ENCODE peak calls at places on chromosomes 16 and 17, in ten cellular contexts. I is pancreas, H is psoas muscle, Q is breast epithelium, W is AG04450, F is HepG2, S is thoracic aorta, T is endothelial cell of umbilical vein, J is heart left ventricle, Y is GM23338. K is an unnamed sample.

GRCh38 chr17:81030726-81031570 is 4.0 kb upstream of the BAIAP2 start:
- DNase-seq in F (peak), T (peak), S (no peak), Y (no peak), I (peak), Q (no peak), J (peak), W (no peak), H (peak), K (no peak)

GRCh38 chr16:88857728-88858339 is 907 bp downstream of the TRAPPC2L start:
- DNase-seq in W (peak), J (peak), S (no peak), I (peak), H (peak), T (peak), F (peak), Y (peak), Q (peak), K (peak)

GRCh38 chr16:84449156-84450140 is 55.0 kb downstream of the MEAK7 start:
- DNase-seq in F (no peak), H (no peak), J (no peak), W (no peak), Y (no peak), S (no peak), T (no peak), I (no peak), Q (peak), K (no peak)

GRCh38 chr16:27801259-27801945 is 251.5 kb downstream of the KATNIP start:
- DNase-seq in J (no peak), S (no peak), W (no peak), T (no peak), I (no peak), F (no peak), Y (no peak), H (no peak), Q (no peak), K (no peak)

GRCh38 chr16:77499373-77500285 is 64.8 kb upstream of the ADAMTS18 start:
- DNase-seq in Q (no peak), I (no peak), W (no peak), F (no peak), H (peak), Y (no peak), T (peak), J (no peak), S (no peak), K (no peak)

GRCh38 chr17:80069886-80070177 is 31.5 kb upstream of the GAA start:
- DNase-seq in T (no peak), F (no peak), Q (no peak), I (no peak), H (peak), S (no peak), W (no peak), Y (no peak), J (no peak), K (no peak)

GRCh38 chr17:48388955-48389764 is 40.9 kb downstream of the SKAP1 start:
- DNase-seq in S (no peak), T (no peak), Y (no peak), W (no peak), I (no peak), J (no peak), H (no peak), Q (no peak), F (no peak), K (no peak)

GRCh38 chr16:10688291-10688690 is 6.4 kb downstream of the TEKT5 start:
- DNase-seq in H (no peak), S (no peak), F (no peak), W (no peak), J (no peak), Y (no peak), I (no peak), T (no peak), Q (no peak), K (no peak)

GRCh38 chr17:81952792-81953228 is 5.8 kb upstream of the MYADML2 start:
- DNase-seq in Q (no peak), W (no peak), H (no peak), I (no peak), Y (no peak), F (no peak), S (no peak), T (no peak), J (no peak), K (no peak)

GRCh38 chr17:45016823-45017222 is 34.6 kb downstream of the DCAKD start:
- DNase-seq in H (no peak), Y (peak), S (no peak), W (no peak), T (no peak), J (no peak), I (no peak), Q (no peak), F (peak), K (no peak)

GRCh38 chr16:86212706-86213426 is 297.5 kb upstream of the FOXF1 start:
- DNase-seq in F (no peak), H (no peak), Y (no peak), J (no peak), Q (peak), S (no peak), I (peak), T (no peak), W (no peak), K (no peak)

GRCh38 chr17:8741366-8741765 is 3.3 kb downstream of the CCDC42 start:
- DNase-seq in I (no peak), W (no peak), F (no peak), Q (no peak), H (no peak), J (no peak), S (no peak), Y (no peak), T (no peak), K (no peak)

GRCh38 chr16:14196011-14196410 is 124.9 kb downstream of the MRTFB start:
- DNase-seq in H (no peak), T (peak), Q (no peak), I (no peak), F (no peak), S (no peak), W (no peak), J (no peak), Y (peak), K (no peak)

GRCh38 chr16:3363793-3364192 is 8.1 kb downstream of the OR2C1 start:
- DNase-seq in S (no peak), T (no peak), I (no peak), Q (no peak), W (no peak), H (no peak), Y (peak), J (no peak), F (peak), K (no peak)
- TF ChIP-seq CTCF in S (no peak), T (no peak), I (no peak), Q (no peak), W (no peak), H (no peak), Y (peak), J (no peak), F (peak), K (no peak)

GRCh38 chr16:67552476-67552875 is 9.8 kb upstream of the CTCF start:
- DNase-seq in I (no peak), Y (no peak), F (no peak), Q (no peak), J (peak), W (no peak), T (no peak), S (no peak), H (no peak), K (no peak)
- H3K4me3 ChIP-seq in I (no peak), Y (no peak), F (no peak), Q (no peak), J (no peak), W (no peak), T (no peak), S (no peak), H (no peak), K (no peak)

DNA sequence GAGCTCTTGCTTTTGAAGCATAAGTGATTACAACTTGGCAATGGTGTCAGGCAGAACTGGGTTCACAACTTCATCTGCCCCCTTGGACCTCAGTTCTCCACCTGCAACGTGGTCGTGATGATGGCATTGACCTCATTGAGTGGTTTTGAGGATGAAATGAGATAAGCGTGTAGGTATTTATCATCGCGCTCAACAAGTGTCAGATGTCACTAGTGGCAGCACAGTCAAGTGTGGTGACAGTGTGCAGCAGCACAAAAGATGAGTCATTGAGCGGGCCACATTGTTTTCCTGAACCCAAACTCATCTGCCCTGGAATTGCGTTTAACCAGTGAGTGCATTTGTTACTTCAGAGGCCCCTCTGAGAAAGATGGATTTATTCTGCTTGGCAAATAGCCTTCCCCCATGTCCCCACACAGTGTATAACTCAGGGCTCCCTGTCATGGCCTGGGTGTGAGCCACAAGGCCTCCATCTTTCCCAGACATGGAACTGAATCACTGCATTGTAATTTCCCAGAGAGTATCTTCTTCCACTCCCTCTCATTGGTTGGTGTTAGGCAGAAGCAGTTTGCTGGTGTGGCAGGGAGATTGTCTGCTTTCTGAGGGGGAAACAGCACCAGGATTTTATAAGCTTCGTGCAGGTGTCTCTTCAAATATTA is 20.9 kb downstream of the IRX3 start:
- DNase-seq in T (no peak), Y (no peak), F (peak), H (no peak), W (no peak), J (peak), Q (no peak), S (no peak), I (no peak), K (no peak)
- H3K27ac ChIP-seq in T (no peak), Y (no peak), F (peak), H (no peak), W (no peak), J (peak), Q (no peak), S (no peak), I (no peak), K (no peak)

DNA sequence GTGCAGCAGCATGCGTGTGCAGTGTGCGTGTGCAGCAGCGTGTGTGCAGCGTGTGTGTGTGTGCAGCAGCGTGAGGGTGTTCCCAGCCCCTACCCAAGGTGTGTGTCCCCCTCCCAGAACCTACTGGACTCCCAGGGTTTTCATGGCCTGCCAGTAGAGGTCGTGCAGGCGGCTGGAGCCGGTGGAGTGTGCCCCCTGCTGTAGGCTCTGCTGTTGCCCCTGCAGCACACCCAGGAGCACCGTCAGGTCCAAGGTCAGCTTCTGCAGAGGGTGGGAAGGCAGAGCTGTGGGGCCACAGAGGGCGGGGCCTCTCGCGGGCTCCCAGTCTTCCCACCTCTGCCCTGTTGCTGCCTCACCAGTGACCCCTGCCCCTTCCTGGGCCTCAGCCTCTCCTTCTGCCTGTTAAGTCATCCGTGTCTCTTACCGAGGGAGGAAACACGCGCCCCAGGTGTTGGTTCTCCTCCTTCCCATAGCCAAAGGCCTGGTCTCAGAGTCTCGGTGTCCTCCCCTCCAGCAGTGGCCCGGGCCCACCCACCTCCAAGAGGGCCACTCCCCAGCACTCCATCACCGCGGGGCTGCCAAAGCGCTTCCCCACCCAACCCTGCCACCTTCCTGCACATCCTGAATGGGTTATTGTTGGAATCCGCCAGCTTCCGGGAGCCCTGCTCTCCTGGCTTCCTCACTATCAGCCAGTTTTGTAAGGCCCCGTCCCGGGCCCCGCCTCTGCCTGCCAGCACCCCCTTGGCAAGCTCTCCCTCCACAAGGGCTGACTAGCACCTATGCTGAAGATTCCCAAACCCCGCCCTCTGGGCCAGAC is 14.8 kb downstream of the MYBBP1A start:
- DNase-seq in S (no peak), F (peak), I (peak), Y (peak), Q (no peak), J (peak), H (no peak), T (no peak), W (no peak), K (no peak)
- TF ChIP-seq CTCF in S (no peak), F (peak), I (no peak), Y (peak), Q (no peak), J (no peak), H (peak), T (peak), W (no peak), K (peak)

GRCh38 chr16:1526608-1527555 is 6.6 kb upstream of the TMEM204 start:
- DNase-seq in I (no peak), T (no peak), W (no peak), Y (no peak), Q (no peak), J (no peak), S (no peak), H (no peak), F (no peak), K (no peak)
- H3K4me3 ChIP-seq in I (no peak), T (no peak), W (no peak), Y (no peak), Q (no peak), J (no peak), S (no peak), H (no peak), F (no peak), K (no peak)

GRCh38 chr17:64947146-64947545 is 27.9 kb upstream of the LRRC37A3 start:
- DNase-seq in J (no peak), Q (no peak), W (no peak), F (no peak), H (no peak), Y (no peak), S (no peak), I (no peak), T (no peak), K (no peak)
- H3K27ac ChIP-seq in J (no peak), Q (no peak), W (no peak), F (no peak), H (no peak), Y (no peak), S (no peak), I (no peak), T (no peak), K (no peak)